ENCODE peak calls at places on chromosomes 4 and X, in four cellular contexts. One of them, this sample, is unnamed.

GRCh38 chrX:31251336-31251735 is 179.5 kb upstream of the FTHL17 start:
- DNase-seq in ovary: no peak
- DNase-seq in GM06990: no peak
- DNase-seq in cardiac muscle cell: no peak
- DNase-seq in this sample: no peak

GRCh38 chr4:129804458-129804981 is 708.6 kb downstream of the C4orf33 start:
- DNase-seq in ovary: no peak
- DNase-seq in cardiac muscle cell: no peak
- DNase-seq in GM06990: no peak
- DNase-seq in this sample: no peak

GRCh38 chr4:1058198-1058996 is 47.0 kb downstream of the FGFRL1 start:
- DNase-seq in ovary: no peak
- DNase-seq in GM06990: no peak
- DNase-seq in cardiac muscle cell: no peak
- DNase-seq in this sample: no peak

GRCh38 chr4:1192091-1192492 is 19.7 kb upstream of the SPON2 start:
- DNase-seq in GM06990: no peak
- DNase-seq in cardiac muscle cell: peak; percentile 98
- DNase-seq in ovary: peak; percentile 93
- DNase-seq in this sample: no peak

GRCh38 chrX:104641176-104641575 is 75.2 kb downstream of the IL1RAPL2 start:
- DNase-seq in GM06990: no peak
- DNase-seq in cardiac muscle cell: no peak
- DNase-seq in ovary: no peak
- DNase-seq in this sample: no peak

GRCh38 chr4:53186714-53187358 is 179.0 kb downstream of the SCFD2 start:
- DNase-seq in ovary: no peak
- DNase-seq in cardiac muscle cell: no peak
- DNase-seq in GM06990: no peak
- DNase-seq in this sample: no peak

GRCh38 chr4:114472269-114473032 is 126.2 kb upstream of the UGT8 start:
- DNase-seq in GM06990: no peak
- DNase-seq in ovary: no peak
- DNase-seq in cardiac muscle cell: no peak
- DNase-seq in this sample: no peak

GRCh38 chr4:3446631-3447320 is 5.0 kb downstream of the HGFAC start:
- DNase-seq in GM06990: no peak
- DNase-seq in cardiac muscle cell: no peak
- DNase-seq in ovary: no peak
- DNase-seq in this sample: no peak

GRCh38 chrX:70969635-70970481 is 39.0 kb upstream of the SLC7A3 start:
- DNase-seq in cardiac muscle cell: no peak
- DNase-seq in GM06990: no peak
- DNase-seq in ovary: no peak
- DNase-seq in this sample: no peak

GRCh38 chr4:125461676-125462363 is 147.1 kb downstream of the FAT4 start:
- DNase-seq in GM06990: no peak
- DNase-seq in ovary: no peak
- DNase-seq in cardiac muscle cell: peak; percentile 8
- DNase-seq in this sample: no peak

GRCh38 chr4:3460926-3461325 is 2.2 kb upstream of the DOK7 start:
- DNase-seq in GM06990: no peak
- DNase-seq in cardiac muscle cell: no peak
- DNase-seq in ovary: no peak
- DNase-seq in this sample: no peak

GRCh38 chr4:180449395-180449956 is 1793.7 kb upstream of the TENM3 start:
- DNase-seq in cardiac muscle cell: peak; percentile 2
- DNase-seq in ovary: no peak
- DNase-seq in GM06990: no peak
- DNase-seq in this sample: no peak

GRCh38 chrX:41457618-41458192 is 10.6 kb downstream of the NYX start:
- DNase-seq in cardiac muscle cell: no peak
- DNase-seq in GM06990: no peak
- DNase-seq in ovary: no peak
- DNase-seq in this sample: no peak

GRCh38 chrX:23959781-23960180 is 52.0 kb downstream of the CXorf58 start:
- DNase-seq in cardiac muscle cell: no peak
- DNase-seq in ovary: no peak
- DNase-seq in GM06990: no peak
- DNase-seq in this sample: no peak

GRCh38 chr4:159504634-159505033 is 401.8 kb downstream of the RAPGEF2 start:
- DNase-seq in GM06990: no peak
- DNase-seq in cardiac muscle cell: peak; percentile 58
- DNase-seq in ovary: no peak
- DNase-seq in this sample: no peak

GRCh38 chrX:155857561-155857960 is 23.6 kb upstream of the VAMP7 start:
- DNase-seq in ovary: no peak
- DNase-seq in cardiac muscle cell: peak; percentile 8
- DNase-seq in GM06990: no peak
- DNase-seq in this sample: no peak

GRCh38 chr4:185775792-185776555 is 36.0 kb downstream of the SORBS2 start:
- DNase-seq in ovary: no peak
- DNase-seq in cardiac muscle cell: peak; percentile 21
- DNase-seq in GM06990: no peak
- DNase-seq in this sample: no peak

DNA sequence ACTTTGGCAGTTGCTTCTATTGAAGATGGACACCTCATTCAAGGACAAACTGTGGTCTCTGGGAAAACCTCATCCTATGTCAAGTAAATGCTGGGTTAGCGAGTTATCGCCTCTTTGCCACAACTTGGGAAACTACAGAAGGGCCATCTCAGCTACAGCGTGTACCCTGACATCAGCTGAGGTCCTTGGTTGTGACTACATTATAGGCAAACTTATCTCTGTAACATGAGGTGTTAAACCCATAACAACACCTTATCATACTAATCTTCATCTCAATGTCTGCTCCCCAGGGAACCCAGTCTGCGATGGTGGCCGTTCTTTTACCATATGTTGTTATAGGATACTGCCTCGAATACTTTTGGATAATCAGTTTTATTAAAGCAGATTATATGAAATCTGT is 1862.7 kb downstream of the STIM2 start:
- DNase-seq in cardiac muscle cell: no peak
- DNase-seq in GM06990: no peak
- DNase-seq in ovary: no peak
- DNase-seq in this sample: no peak
- H3K4me3 ChIP-seq in cardiac muscle cell: no peak overlapping the region
- H3K4me3 ChIP-seq in GM06990: no peak overlapping the region
- H3K4me3 ChIP-seq in ovary: no peak overlapping the region
- H3K4me3 ChIP-seq in this sample: no peak overlapping the region

GRCh38 chr4:157303471-157303960 is 83.0 kb downstream of the GRIA2 start:
- DNase-seq in ovary: no peak
- DNase-seq in GM06990: no peak
- DNase-seq in cardiac muscle cell: no peak
- DNase-seq in this sample: no peak
- TF ChIP-seq CTCF in ovary: no peak
- TF ChIP-seq CTCF in GM06990: no peak
- TF ChIP-seq CTCF in cardiac muscle cell: no peak
- TF ChIP-seq CTCF in this sample: no peak

DNA sequence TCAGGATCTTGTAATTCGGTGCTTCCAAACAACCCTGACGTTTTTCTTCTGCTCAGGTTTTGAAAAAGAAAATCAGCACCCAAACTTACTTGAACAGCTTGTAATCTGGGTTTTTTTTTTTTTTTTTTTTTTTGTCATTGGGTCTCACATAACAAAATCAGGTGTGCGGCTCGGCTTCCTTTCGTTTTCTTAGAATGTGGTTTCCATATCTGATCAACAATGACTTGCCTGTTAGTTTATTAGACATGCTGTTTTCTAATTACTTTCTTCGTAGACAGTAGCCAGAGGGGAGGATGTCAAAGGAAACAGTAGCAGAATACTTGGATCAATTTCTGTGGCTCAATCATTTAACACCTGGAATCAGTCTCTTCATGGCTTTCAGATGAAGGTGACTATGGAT is 890 bp upstream of the FREM3 start:
- DNase-seq in ovary: no peak
- DNase-seq in GM06990: no peak
- DNase-seq in cardiac muscle cell: no peak
- DNase-seq in this sample: no peak
- H3K4me3 ChIP-seq in ovary: no peak overlapping the region
- H3K4me3 ChIP-seq in GM06990: no peak overlapping the region
- H3K4me3 ChIP-seq in cardiac muscle cell: peak overlapping the region; percentile 26
- H3K4me3 ChIP-seq in this sample: no peak overlapping the region

DNA sequence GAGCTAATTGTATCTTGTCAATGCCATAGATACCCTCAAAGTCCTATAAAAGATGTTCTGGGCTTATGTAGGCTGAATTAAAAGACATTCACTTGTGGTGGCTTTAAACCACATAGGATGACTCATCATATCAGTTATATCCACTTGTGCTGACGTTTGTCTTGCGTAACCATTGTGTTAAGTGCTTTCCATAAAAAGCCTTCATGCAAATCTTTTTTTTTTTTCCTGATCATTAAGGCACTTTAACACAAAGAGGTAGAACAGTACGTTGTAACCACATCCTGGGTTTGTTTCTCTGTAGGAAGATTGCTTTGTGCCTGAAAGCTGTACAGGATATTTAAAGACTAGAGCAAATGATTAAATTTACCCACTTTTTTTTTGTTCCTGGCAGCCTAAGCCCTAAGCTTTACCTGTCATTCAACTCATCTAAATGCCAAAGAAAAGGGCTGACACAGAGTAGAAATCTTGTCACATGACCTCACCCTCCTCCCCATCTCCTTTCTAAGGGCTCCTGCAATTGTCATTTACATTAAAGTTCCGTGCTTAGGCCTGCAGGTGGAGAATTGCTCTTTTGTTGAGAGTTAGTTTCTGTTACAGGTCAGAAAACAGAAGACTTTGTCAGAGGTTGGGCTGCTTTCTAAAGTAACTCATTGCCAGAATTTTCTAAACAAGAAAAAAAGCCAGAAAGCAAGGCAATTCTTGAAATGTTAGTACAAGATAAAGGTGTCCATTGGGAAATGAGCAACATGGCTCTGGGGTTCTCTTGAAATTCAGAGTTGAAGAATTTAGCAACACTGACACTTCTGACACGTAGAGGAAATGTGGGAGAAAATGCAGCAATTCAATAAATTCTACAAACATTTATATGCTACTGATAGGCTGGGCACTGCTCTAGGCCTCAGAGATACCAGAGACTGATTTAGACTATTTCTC is 555.6 kb downstream of the PPARGC1A start:
- DNase-seq in GM06990: peak; percentile 15
- DNase-seq in ovary: peak; percentile 16
- DNase-seq in cardiac muscle cell: peak; percentile 95
- DNase-seq in this sample: no peak
- TF ChIP-seq CTCF in GM06990: no peak
- TF ChIP-seq CTCF in ovary: no peak
- TF ChIP-seq CTCF in cardiac muscle cell: peak; percentile 11
- TF ChIP-seq CTCF in this sample: no peak

GRCh38 chr4:143341186-143341755 is 4.6 kb downstream of the GAB1 start:
- DNase-seq in ovary: no peak
- DNase-seq in cardiac muscle cell: no peak
- DNase-seq in GM06990: no peak
- DNase-seq in this sample: no peak
- H3K4me3 ChIP-seq in ovary: no peak overlapping the region
- H3K4me3 ChIP-seq in cardiac muscle cell: no peak overlapping the region
- H3K4me3 ChIP-seq in GM06990: no peak overlapping the region
- H3K4me3 ChIP-seq in this sample: no peak overlapping the region

GRCh38 chr4:154407483-154407882 is 84.1 kb downstream of the DCHS2 start:
- DNase-seq in cardiac muscle cell: no peak
- DNase-seq in ovary: no peak
- DNase-seq in GM06990: no peak
- DNase-seq in this sample: no peak
- TF ChIP-seq CTCF in cardiac muscle cell: no peak
- TF ChIP-seq CTCF in ovary: no peak
- TF ChIP-seq CTCF in GM06990: no peak
- TF ChIP-seq CTCF in this sample: no peak

GRCh38 chr4:6917445-6918241 is 8.0 kb downstream of the TBC1D14 start:
- DNase-seq in GM06990: peak; percentile 47
- DNase-seq in ovary: peak; percentile 70
- DNase-seq in cardiac muscle cell: peak; percentile 34
- DNase-seq in this sample: peak; percentile 59
- H3K4me3 ChIP-seq in GM06990: no peak overlapping the region
- H3K4me3 ChIP-seq in ovary: no peak overlapping the region
- H3K4me3 ChIP-seq in cardiac muscle cell: no peak overlapping the region
- H3K4me3 ChIP-seq in this sample: no peak overlapping the region